ENCODE peak calls at places on chromosomes 7 and 10, in five cellular contexts. One of them, this sample, is unnamed.

GRCh38 chr10:132536241-132536963 is 1.2 kb upstream of the INPP5A start:
- DNase-seq in type B pancreatic cell: no peak
- DNase-seq in amygdala: no peak
- DNase-seq in A549: no peak
- DNase-seq in HFFc6: no peak
- DNase-seq in this sample: peak

GRCh38 chr10:112241651-112242341 is 41.4 kb upstream of the TECTB start:
- DNase-seq in type B pancreatic cell: no peak
- DNase-seq in amygdala: no peak
- DNase-seq in A549: no peak
- DNase-seq in HFFc6: no peak
- DNase-seq in this sample: no peak

GRCh38 chr10:36344240-36344639 is 702.1 kb upstream of the FZD8 start:
- DNase-seq in type B pancreatic cell: no peak
- DNase-seq in amygdala: no peak
- DNase-seq in A549: no peak
- DNase-seq in HFFc6: no peak
- DNase-seq in this sample: no peak

GRCh38 chr7:90261441-90261840 is 16.5 kb downstream of the CFAP69 start:
- DNase-seq in type B pancreatic cell: no peak
- DNase-seq in amygdala: no peak
- DNase-seq in A549: no peak
- DNase-seq in HFFc6: no peak
- DNase-seq in this sample: no peak

GRCh38 chr7:379456-380225 is 89.7 kb downstream of the FOXL3 start:
- DNase-seq in type B pancreatic cell: peak
- DNase-seq in amygdala: no peak
- DNase-seq in A549: no peak
- DNase-seq in HFFc6: no peak
- DNase-seq in this sample: no peak

GRCh38 chr7:7183833-7184463 is 1.6 kb downstream of the C1GALT1 start:
- DNase-seq in type B pancreatic cell: no peak
- DNase-seq in amygdala: no peak
- DNase-seq in A549: no peak
- DNase-seq in HFFc6: no peak
- DNase-seq in this sample: no peak

GRCh38 chr10:51659344-51659743 is 40.1 kb downstream of the CSTF2T start:
- DNase-seq in type B pancreatic cell: no peak
- DNase-seq in amygdala: no peak
- DNase-seq in A549: no peak
- DNase-seq in HFFc6: no peak
- DNase-seq in this sample: no peak

GRCh38 chr7:42932861-42933591 is 850 bp downstream of the MRPL32 start:
- DNase-seq in type B pancreatic cell: no peak
- DNase-seq in amygdala: no peak
- DNase-seq in A549: no peak
- DNase-seq in HFFc6: no peak
- DNase-seq in this sample: peak

GRCh38 chr7:44637788-44638594 is 31.6 kb downstream of the OGDH start:
- DNase-seq in type B pancreatic cell: no peak
- DNase-seq in amygdala: no peak
- DNase-seq in A549: peak
- DNase-seq in HFFc6: peak
- DNase-seq in this sample: no peak

GRCh38 chr10:101961591-101962498 is 94.1 kb downstream of the ARMH3 start:
- DNase-seq in type B pancreatic cell: no peak
- DNase-seq in amygdala: no peak
- DNase-seq in A549: no peak
- DNase-seq in HFFc6: peak
- DNase-seq in this sample: no peak

This sample was measured in kidney glomerular epithelial cell.